ENCODE peak calls at places on chromosomes 4 and X, in five cellular contexts. Z, T, K, C and G are unnamed samples.

GRCh38 chr4:6469898-6470501 is 2.4 kb downstream of the PPP2R2C start:
- DNase-seq in Z (no peak), T (no peak), K (no peak), C (no peak), G (peak; percentile 28)

GRCh38 chr4:45079616-45080015 is 353.3 kb upstream of the GNPDA2 start:
- DNase-seq in Z (no peak), T (no peak), K (no peak), C (no peak), G (no peak)

GRCh38 chrX:38870386-38870895 is 69.2 kb downstream of the MID1IP1 start:
- DNase-seq in Z (peak; percentile 45), T (no peak), K (no peak), C (peak; percentile 30), G (no peak)

GRCh38 chrX:57282568-57282967 is 3.9 kb upstream of the FAAH2 start:
- DNase-seq in Z (peak; percentile 27), T (no peak), K (no peak), C (no peak), G (no peak)

GRCh38 chr4:173009129-173009823 is 159.3 kb upstream of the GALNT7 start:
- DNase-seq in Z (no peak), T (no peak), K (no peak), C (no peak), G (no peak)

GRCh38 chr4:31307026-31307425 is 586.9 kb downstream of the PCDH7 start:
- DNase-seq in Z (no peak), T (no peak), K (no peak), C (peak; percentile 18), G (no peak)

GRCh38 chr4:111601671-111602070 is 543.6 kb upstream of the FAM241A start:
- DNase-seq in Z (no peak), T (no peak), K (no peak), C (no peak), G (no peak)

GRCh38 chr4:101865501-101866062 is 75.1 kb downstream of the BANK1 start:
- DNase-seq in Z (no peak), T (no peak), K (no peak), C (no peak), G (no peak)

GRCh38 chr4:2741626-2742025 is 14.5 kb downstream of the TNIP2 start:
- DNase-seq in Z (no peak), T (no peak), K (no peak), C (peak; percentile 17), G (no peak)

GRCh38 chr4:57110635-57111546 is 706 bp upstream of the IGFBP7 start:
- DNase-seq in Z (peak; percentile 69), T (no peak), K (peak; percentile 37), C (peak; percentile 71), G (peak; percentile 72)

GRCh38 chr4:37956941-37957340 is 3.3 kb upstream of the PTTG2 start:
- DNase-seq in Z (no peak), T (no peak), K (no peak), C (no peak), G (no peak)

GRCh38 chr4:117623321-117623720 is 411.0 kb upstream of the NDST3 start:
- DNase-seq in Z (no peak), T (no peak), K (no peak), C (no peak), G (no peak)

GRCh38 chr4:174215936-174216699 is 67.3 kb downstream of the FBXO8 start:
- DNase-seq in Z (peak; percentile 65), T (no peak), K (no peak), C (no peak), G (no peak)

GRCh38 chr4:174215055-174215454 is 68.4 kb downstream of the FBXO8 start:
- DNase-seq in Z (no peak), T (no peak), K (no peak), C (no peak), G (no peak)

GRCh38 chr4:174218127-174218790 is 65.2 kb downstream of the FBXO8 start:
- DNase-seq in Z (peak; percentile 50), T (no peak), K (no peak), C (peak; percentile 47), G (no peak)

GRCh38 chr4:174217273-174218126 is 66.0 kb downstream of the FBXO8 start:
- DNase-seq in Z (peak; percentile 33), T (no peak), K (no peak), C (peak; percentile 53), G (no peak)

GRCh38 chr4:174216935-174217272 is 66.6 kb downstream of the FBXO8 start:
- DNase-seq in Z (peak; percentile 17), T (no peak), K (no peak), C (peak; percentile 31), G (no peak)
- H3K27me3 ChIP-seq in Z (peaks cover 99% of the 10 kb centered on the region), T (peaks cover 45% of the 10 kb centered on the region), K (peaks cover 72% of the 10 kb centered on the region), C (peaks cover 83% of the 10 kb centered on the region), G (no peaks in the 10 kb centered on the region)

DNA sequence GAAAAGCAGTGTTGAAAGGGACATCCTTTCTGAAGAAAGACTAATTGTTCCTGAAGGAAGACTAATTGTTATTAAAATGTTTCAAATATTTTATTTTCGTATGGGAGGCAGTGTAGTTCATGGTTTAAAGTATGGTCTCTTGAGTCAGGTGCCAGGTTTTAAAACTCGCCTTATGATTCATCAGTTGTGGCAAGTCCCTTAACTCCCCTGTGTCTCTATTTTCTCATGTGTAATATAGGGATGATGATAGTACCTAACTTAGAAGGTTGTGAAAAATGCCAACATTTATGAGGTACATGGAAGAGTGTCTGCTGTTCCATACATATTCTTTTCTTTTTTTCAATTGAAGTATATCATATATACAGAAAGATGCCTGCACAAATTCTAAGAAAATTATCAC is 414.2 kb upstream of the DIPK2B start:
- DNase-seq in Z (no peak), T (no peak), K (no peak), C (no peak), G (no peak)
- H3K4me1 ChIP-seq in Z (no peaks in the 10 kb centered on the region), T (no peaks in the 10 kb centered on the region), K (no peaks in the 10 kb centered on the region), C (no peaks in the 10 kb centered on the region), G (no peaks in the 10 kb centered on the region)

GRCh38 chrX:13840121-13840520 is 23.2 kb upstream of the GPM6B start:
- DNase-seq in Z (no peak), T (no peak), K (no peak), C (no peak), G (no peak)

GRCh38 chrX:13837290-13837745 is 20.4 kb upstream of the GPM6B start:
- DNase-seq in Z (no peak), T (no peak), K (no peak), C (no peak), G (no peak)

GRCh38 chrX:13835825-13836224 is 18.9 kb upstream of the GPM6B start:
- DNase-seq in Z (no peak), T (no peak), K (no peak), C (no peak), G (no peak)

GRCh38 chrX:13834316-13834715 is 17.4 kb upstream of the GPM6B start:
- DNase-seq in Z (no peak), T (no peak), K (no peak), C (no peak), G (no peak)

DNA sequence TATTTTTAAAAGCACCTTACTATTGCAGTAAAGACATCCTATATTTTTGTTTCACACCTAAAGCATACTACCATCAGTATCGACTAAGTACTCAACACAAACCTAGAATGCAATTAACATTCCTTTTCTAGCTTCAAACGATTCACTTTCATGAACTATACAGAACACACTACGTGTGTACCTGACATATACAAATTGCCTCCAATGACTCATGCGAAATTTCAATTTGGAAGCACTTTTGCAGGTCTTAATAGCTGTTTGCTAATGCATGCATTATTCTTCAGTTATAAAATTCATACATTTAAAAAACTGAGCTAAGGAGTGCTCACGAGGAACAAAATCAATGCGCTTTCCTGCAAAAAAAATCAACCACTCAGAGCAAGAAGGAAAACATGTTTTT is 19.7 kb upstream of the GPM6B start:
- DNase-seq in Z (no peak), T (no peak), K (no peak), C (no peak), G (no peak)
- H3K27ac ChIP-seq in Z (no peak overlapping the region), T (no peak overlapping the region), K (no peak overlapping the region), C (no peak overlapping the region), G (no peak overlapping the region)

GRCh38 chr4:52750819-52751348 is 341 bp downstream of the ERVMER34-1 start:
- DNase-seq in Z (peak; percentile 60), T (peak; percentile 5), K (peak; percentile 19), C (peak; percentile 79), G (no peak)
- H3K27me3 ChIP-seq in Z (peaks cover 28% of the 10 kb centered on the region), T (no peaks in the 10 kb centered on the region), K (no peaks in the 10 kb centered on the region), C (no peaks in the 10 kb centered on the region), G (no peaks in the 10 kb centered on the region)

GRCh38 chr4:76234679-76235044 is 16.9 kb upstream of the FAM47E start:
- DNase-seq in Z (no peak), T (no peak), K (no peak), C (no peak), G (no peak)

GRCh38 chr4:76233534-76233933 is 18.0 kb upstream of the FAM47E start:
- DNase-seq in Z (peak; percentile 56), T (no peak), K (no peak), C (no peak), G (no peak)

GRCh38 chr4:76233088-76233487 is 18.4 kb upstream of the FAM47E start:
- DNase-seq in Z (no peak), T (no peak), K (no peak), C (no peak), G (no peak)

GRCh38 chr4:76233967-76234678 is 17.4 kb upstream of the FAM47E start:
- DNase-seq in Z (peak; percentile 83), T (peak; percentile 59), K (no peak), C (peak; percentile 79), G (no peak)

DNA sequence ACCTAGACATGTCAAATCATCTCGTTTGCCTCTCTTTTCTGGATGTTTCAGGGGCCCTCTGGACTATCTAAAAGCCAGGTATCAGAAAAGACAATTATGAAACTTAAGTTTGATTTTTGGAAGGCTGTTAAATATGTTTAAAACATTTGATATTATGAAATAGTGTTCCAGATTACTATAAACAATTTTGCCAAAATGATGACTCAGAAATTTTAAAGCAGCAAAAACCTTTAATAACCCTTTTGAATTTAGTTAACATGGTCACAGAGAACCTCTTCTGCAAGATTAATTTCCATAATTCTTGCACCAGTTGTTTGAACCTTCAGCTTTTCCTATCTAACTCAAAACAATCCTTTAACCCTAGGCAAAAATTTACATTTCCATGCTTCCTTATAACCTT is 18.8 kb upstream of the FAM47E start:
- DNase-seq in Z (no peak), T (no peak), K (no peak), C (no peak), G (no peak)
- H3K4me1 ChIP-seq in Z (peaks cover 19% of the 10 kb centered on the region), T (peaks cover 20% of the 10 kb centered on the region), K (no peaks in the 10 kb centered on the region), C (peaks cover 6% of the 10 kb centered on the region), G (no peaks in the 10 kb centered on the region)

DNA sequence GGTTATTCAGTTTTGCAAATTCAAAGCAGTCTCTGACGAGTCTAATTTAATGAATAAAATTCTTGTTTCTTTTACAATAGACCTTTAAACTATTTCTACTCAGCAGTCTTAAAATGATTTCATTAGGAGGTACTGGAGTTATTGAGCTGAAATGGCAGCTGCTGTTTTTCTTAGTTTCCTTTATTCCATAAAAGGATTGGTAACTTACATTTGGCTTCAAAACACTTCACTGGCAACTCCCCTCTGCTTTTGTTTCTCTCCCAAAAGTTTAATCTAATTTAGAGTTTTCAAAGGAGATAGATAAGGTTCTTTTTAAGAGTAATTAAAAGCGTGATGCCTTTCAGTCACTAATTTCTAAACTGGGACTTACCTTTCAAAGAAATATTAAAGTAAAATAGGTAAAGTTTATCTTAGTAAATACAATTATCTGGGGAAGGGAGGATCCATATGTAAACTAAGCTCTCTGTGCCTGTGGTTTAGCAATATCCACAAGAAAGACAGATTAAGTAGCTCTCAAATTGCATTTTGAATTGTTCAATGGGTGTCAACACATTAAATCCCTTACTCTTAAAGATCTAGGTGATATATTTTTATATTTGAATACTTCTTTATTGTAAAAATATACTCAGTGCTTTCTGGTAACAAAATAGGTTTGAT is 17.1 kb upstream of the PCDH10 start:
- DNase-seq in Z (peak; percentile 24), T (no peak), K (no peak), C (no peak), G (no peak)
- H3K27ac ChIP-seq in Z (peak overlapping the region; percentile 47), T (no peak overlapping the region), K (no peak overlapping the region), C (no peak overlapping the region), G (no peak overlapping the region)